ENCODE peak calls at places on chromosomes 2 and 18, in four cellular contexts. One of them, this sample, is unnamed. For H3K4me1, the result is how much of the 10 kb centered on the place peaks cover.

GRCh38 chr18:9587924-9588323 is 26.4 kb downstream of the PPP4R1 start:
- DNase-seq in MM.1S: no peak
- DNase-seq in GM23248: no peak
- DNase-seq in mammary epithelial cell: no peak
- DNase-seq in this sample: no peak

GRCh38 chr2:150974223-150974622 is 287.4 kb downstream of the RBM43 start:
- DNase-seq in mammary epithelial cell: no peak
- DNase-seq in MM.1S: no peak
- DNase-seq in GM23248: no peak
- DNase-seq in this sample: no peak

GRCh38 chr2:230694241-230694640 is 18.4 kb upstream of the CAB39 start:
- DNase-seq in mammary epithelial cell: peak
- DNase-seq in MM.1S: no peak
- DNase-seq in GM23248: no peak
- DNase-seq in this sample: no peak

GRCh38 chr18:48590678-48591077 is 51.8 kb downstream of the CTIF start:
- DNase-seq in GM23248: peak
- DNase-seq in MM.1S: no peak
- DNase-seq in mammary epithelial cell: peak
- DNase-seq in this sample: peak

GRCh38 chr2:130183500-130184373 is 1.7 kb downstream of the MZT2B start:
- DNase-seq in mammary epithelial cell: no peak
- DNase-seq in GM23248: peak
- DNase-seq in MM.1S: no peak
- DNase-seq in this sample: peak

GRCh38 chr2:156147594-156148330 is 184.8 kb downstream of the NR4A2 start:
- DNase-seq in MM.1S: peak
- DNase-seq in mammary epithelial cell: peak
- DNase-seq in GM23248: peak
- DNase-seq in this sample: no peak

GRCh38 chr2:24439280-24439970 is 51.6 kb upstream of the NCOA1 start:
- DNase-seq in GM23248: no peak
- DNase-seq in MM.1S: no peak
- DNase-seq in mammary epithelial cell: no peak
- DNase-seq in this sample: no peak

GRCh38 chr2:11726384-11726783 is 20.0 kb upstream of the LPIN1 start:
- DNase-seq in mammary epithelial cell: no peak
- DNase-seq in GM23248: no peak
- DNase-seq in MM.1S: no peak
- DNase-seq in this sample: no peak

GRCh38 chr2:127153691-127154158 is 46.8 kb upstream of the BIN1 start:
- DNase-seq in GM23248: peak
- DNase-seq in MM.1S: no peak
- DNase-seq in mammary epithelial cell: peak
- DNase-seq in this sample: peak

GRCh38 chr18:51801515-51801914 is 538.5 kb upstream of the DCC start:
- DNase-seq in GM23248: no peak
- DNase-seq in MM.1S: no peak
- DNase-seq in mammary epithelial cell: no peak
- DNase-seq in this sample: peak

GRCh38 chr2:54465143-54465542 is 9.0 kb downstream of the SPTBN1 start:
- DNase-seq in GM23248: no peak
- DNase-seq in mammary epithelial cell: no peak
- DNase-seq in MM.1S: no peak
- DNase-seq in this sample: no peak

GRCh38 chr2:84309281-84309680 is 149.8 kb downstream of the SUCLG1 start:
- DNase-seq in MM.1S: no peak
- DNase-seq in mammary epithelial cell: no peak
- DNase-seq in GM23248: no peak
- DNase-seq in this sample: no peak

GRCh38 chr2:124879615-124880014 is 854.5 kb downstream of the CNTNAP5 start:
- DNase-seq in mammary epithelial cell: no peak
- DNase-seq in MM.1S: no peak
- DNase-seq in GM23248: no peak
- DNase-seq in this sample: no peak

GRCh38 chr2:193332938-193333337 is 1138.2 kb upstream of the TMEFF2 start:
- DNase-seq in MM.1S: no peak
- DNase-seq in GM23248: no peak
- DNase-seq in mammary epithelial cell: no peak
- DNase-seq in this sample: no peak

GRCh38 chr2:228094377-228094921 is 87.0 kb downstream of the SPHKAP start:
- DNase-seq in GM23248: peak
- DNase-seq in MM.1S: no peak
- DNase-seq in mammary epithelial cell: no peak
- DNase-seq in this sample: peak

GRCh38 chr2:74894261-74895030 is 60.5 kb downstream of the HK2 start:
- DNase-seq in MM.1S: no peak
- DNase-seq in GM23248: peak
- DNase-seq in mammary epithelial cell: no peak
- DNase-seq in this sample: no peak

GRCh38 chr18:13868501-13869271 is 44.7 kb downstream of the MC5R start:
- DNase-seq in MM.1S: no peak
- DNase-seq in mammary epithelial cell: no peak
- DNase-seq in GM23248: no peak
- DNase-seq in this sample: no peak

GRCh38 chr2:234827096-234827860 is 124.5 kb upstream of the SH3BP4 start:
- DNase-seq in mammary epithelial cell: peak
- DNase-seq in GM23248: no peak
- DNase-seq in MM.1S: no peak
- DNase-seq in this sample: no peak

GRCh38 chr2:189581354-189582139 is 961 bp upstream of the SLC40A1 start:
- DNase-seq in mammary epithelial cell: no peak
- DNase-seq in GM23248: no peak
- DNase-seq in MM.1S: no peak
- DNase-seq in this sample: peak

GRCh38 chr2:152755029-152755428 is 36.6 kb downstream of the ARL6IP6 start:
- DNase-seq in mammary epithelial cell: peak
- DNase-seq in MM.1S: no peak
- DNase-seq in GM23248: peak
- DNase-seq in this sample: no peak

GRCh38 chr2:36352024-36352398 is 3.6 kb upstream of the CRIM1 start:
- DNase-seq in mammary epithelial cell: no peak
- DNase-seq in GM23248: peak
- DNase-seq in MM.1S: peak
- DNase-seq in this sample: no peak

GRCh38 chr2:96927420-96928171 is 57.7 kb upstream of the SEMA4C start:
- DNase-seq in mammary epithelial cell: peak
- DNase-seq in MM.1S: no peak
- DNase-seq in GM23248: peak
- DNase-seq in this sample: peak

GRCh38 chr18:68220458-68220857 is 494.4 kb downstream of the TMX3 start:
- DNase-seq in MM.1S: no peak
- DNase-seq in mammary epithelial cell: no peak
- DNase-seq in GM23248: no peak
- DNase-seq in this sample: no peak

GRCh38 chr2:236085211-236085610 is 83.0 kb downstream of the GBX2 start:
- DNase-seq in GM23248: no peak
- DNase-seq in mammary epithelial cell: no peak
- DNase-seq in MM.1S: no peak
- DNase-seq in this sample: no peak

GRCh38 chr18:10353791-10354190 is 100.6 kb upstream of the APCDD1 start:
- DNase-seq in GM23248: peak
- DNase-seq in MM.1S: no peak
- DNase-seq in mammary epithelial cell: peak
- DNase-seq in this sample: peak

GRCh38 chr18:58222439-58223125 is 178.6 kb downstream of the NEDD4L start:
- DNase-seq in MM.1S: no peak
- DNase-seq in GM23248: peak
- DNase-seq in mammary epithelial cell: peak
- DNase-seq in this sample: peak

GRCh38 chr18:13313006-13313661 is 94.6 kb downstream of the LDLRAD4 start:
- DNase-seq in mammary epithelial cell: no peak
- DNase-seq in MM.1S: no peak
- DNase-seq in GM23248: no peak
- DNase-seq in this sample: no peak

GRCh38 chr2:196468394-196468793 is 171.1 kb upstream of the CCDC150 start:
- DNase-seq in GM23248: no peak
- DNase-seq in mammary epithelial cell: no peak
- DNase-seq in MM.1S: no peak
- DNase-seq in this sample: no peak

GRCh38 chr2:71070294-71071025 is 2.0 kb downstream of the NAGK start:
- DNase-seq in mammary epithelial cell: peak
- DNase-seq in MM.1S: no peak
- DNase-seq in GM23248: peak
- DNase-seq in this sample: peak

GRCh38 chr2:72943540-72944395 is 26.4 kb downstream of the EMX1 start:
- DNase-seq in MM.1S: no peak
- DNase-seq in GM23248: no peak
- DNase-seq in mammary epithelial cell: no peak
- DNase-seq in this sample: no peak

GRCh38 chr2:32559136-32559535 is 68.7 kb upstream of the TTC27 start:
- DNase-seq in mammary epithelial cell: no peak
- DNase-seq in GM23248: peak
- DNase-seq in MM.1S: no peak
- DNase-seq in this sample: peak

GRCh38 chr2:19122220-19122619 is 236.2 kb downstream of the OSR1 start:
- DNase-seq in mammary epithelial cell: no peak
- DNase-seq in MM.1S: no peak
- DNase-seq in GM23248: no peak
- DNase-seq in this sample: no peak

GRCh38 chr18:77129150-77129551 is 3.4 kb downstream of the MBP start:
- DNase-seq in mammary epithelial cell: peak
- DNase-seq in MM.1S: no peak
- DNase-seq in GM23248: peak
- DNase-seq in this sample: no peak

GRCh38 chr2:10407841-10408648 is 40.1 kb downstream of the ODC1 start:
- DNase-seq in GM23248: peak
- DNase-seq in MM.1S: peak
- DNase-seq in mammary epithelial cell: peak
- DNase-seq in this sample: peak
- H3K27ac ChIP-seq in GM23248: peak
- H3K27ac ChIP-seq in MM.1S: peak
- H3K27ac ChIP-seq in mammary epithelial cell: peak
- H3K27ac ChIP-seq in this sample: peak

GRCh38 chr2:219250044-219250781 is 2.8 kb upstream of the TUBA4B start:
- DNase-seq in mammary epithelial cell: no peak
- DNase-seq in MM.1S: no peak
- DNase-seq in GM23248: peak
- DNase-seq in this sample: no peak
- H3K4me2 ChIP-seq in mammary epithelial cell: peak
- H3K4me2 ChIP-seq in MM.1S: peak
- H3K4me2 ChIP-seq in GM23248: peak
- H3K4me2 ChIP-seq in this sample: peak

DNA sequence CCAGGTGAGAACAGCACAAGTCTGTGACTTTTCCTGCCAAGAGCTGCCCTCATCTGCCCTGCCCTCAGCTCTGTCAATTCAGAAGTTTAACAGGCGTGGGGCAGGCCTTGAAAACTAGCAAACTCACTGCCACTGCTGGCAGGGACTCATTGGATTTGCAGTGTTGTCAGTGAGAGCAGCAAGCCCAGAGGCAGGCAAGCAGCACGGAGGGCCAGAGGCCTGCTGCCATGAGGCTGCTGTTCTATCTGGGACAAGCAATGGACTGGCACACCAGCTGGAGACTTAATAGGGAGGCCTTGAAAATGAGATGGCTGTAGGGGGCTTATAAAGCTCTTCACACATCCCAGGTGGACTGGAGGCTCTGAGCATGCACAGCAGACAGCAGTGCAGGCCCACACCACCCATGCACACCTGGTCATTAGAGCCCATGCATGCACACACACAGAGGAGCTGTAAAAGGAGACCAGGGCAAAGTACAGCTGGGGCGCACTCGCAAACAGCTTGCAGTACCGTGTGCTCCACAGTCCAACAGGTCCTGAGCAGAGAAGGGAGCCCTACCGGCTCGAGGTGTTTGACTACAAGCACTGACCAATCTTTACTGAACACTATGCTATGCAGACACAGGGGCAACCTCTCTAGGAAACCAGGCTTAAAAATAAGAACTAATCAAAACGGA is 28.7 kb downstream of the MGAT4A start:
- DNase-seq in mammary epithelial cell: no peak
- DNase-seq in MM.1S: no peak
- DNase-seq in GM23248: no peak
- DNase-seq in this sample: no peak
- H3K4me1 ChIP-seq in mammary epithelial cell: under half
- H3K4me1 ChIP-seq in MM.1S: under half
- H3K4me1 ChIP-seq in GM23248: under half
- H3K4me1 ChIP-seq in this sample: under half

DNA sequence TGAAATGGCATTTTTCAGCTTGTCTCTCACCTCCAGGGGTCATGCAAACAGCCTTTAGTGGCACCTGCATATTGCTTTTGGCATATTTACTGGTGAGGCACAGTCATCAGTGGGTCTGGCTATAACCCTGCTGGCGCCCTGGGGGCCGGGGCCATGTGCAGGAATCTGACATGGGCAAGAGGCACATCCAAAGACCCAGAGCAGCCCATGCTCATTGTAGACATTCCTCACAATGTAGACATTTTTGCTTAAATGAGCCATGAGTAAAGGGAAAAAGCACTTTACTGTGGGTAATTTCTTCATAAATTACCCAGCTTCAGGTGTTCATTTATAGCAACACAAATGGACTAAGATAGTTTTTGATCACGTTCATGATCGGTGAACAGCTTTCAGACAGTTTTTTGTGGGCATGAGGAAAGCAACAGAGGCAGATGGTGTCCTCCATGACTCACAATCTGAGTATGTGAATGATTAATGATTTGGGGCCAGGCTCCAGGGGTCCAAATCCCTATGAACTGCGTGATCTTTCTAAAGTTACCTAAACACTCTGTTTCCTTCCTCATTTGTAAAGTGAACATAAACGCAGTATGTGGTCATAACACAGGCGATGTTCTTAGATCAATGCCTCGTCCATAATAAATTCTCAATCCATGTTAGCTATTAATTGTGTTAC is 85.8 kb downstream of the LIPG start:
- DNase-seq in MM.1S: no peak
- DNase-seq in GM23248: peak
- DNase-seq in mammary epithelial cell: no peak
- DNase-seq in this sample: peak
- H3K27ac ChIP-seq in MM.1S: no peak
- H3K27ac ChIP-seq in GM23248: no peak
- H3K27ac ChIP-seq in mammary epithelial cell: no peak
- H3K27ac ChIP-seq in this sample: no peak

DNA sequence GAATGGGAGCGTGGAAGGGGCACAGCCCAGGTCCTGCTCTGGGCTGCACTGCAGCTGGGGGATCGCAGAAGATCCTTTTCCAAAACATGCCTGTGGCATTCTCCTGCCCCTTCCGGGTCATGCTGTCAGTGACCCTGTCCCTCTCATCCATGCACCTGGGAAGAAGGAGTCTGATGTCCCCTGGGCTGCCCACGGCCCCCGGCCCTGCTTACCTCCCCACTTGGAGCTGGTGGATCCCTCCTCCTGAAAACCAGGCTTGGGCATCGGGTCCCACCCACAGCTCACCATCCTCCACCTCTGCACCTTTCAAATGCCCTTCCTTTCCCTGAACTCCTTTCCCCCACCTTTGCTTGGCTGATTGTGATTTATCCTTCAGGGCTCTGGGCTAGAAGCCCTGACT is 11.8 kb downstream of the INHBB start:
- DNase-seq in GM23248: no peak
- DNase-seq in MM.1S: no peak
- DNase-seq in mammary epithelial cell: no peak
- DNase-seq in this sample: no peak
- H3K4me2 ChIP-seq in GM23248: no peak
- H3K4me2 ChIP-seq in MM.1S: no peak
- H3K4me2 ChIP-seq in mammary epithelial cell: no peak
- H3K4me2 ChIP-seq in this sample: no peak